ENCODE peak calls at places on chromosomes 1 and 21, in six cellular contexts. P is HCT116, I is aorta, E is heart right ventricle, R is left ventricle myocardium inferior, C is MM.1S. D is an unnamed sample.

GRCh38 chr1:71494163-71494562 is 413.3 kb upstream of the ZRANB2 start:
- DNase-seq in P (no peak), I (no peak), E (no peak), R (no peak), C (no peak), D (no peak)

GRCh38 chr1:42929434-42930177 is 29.1 kb downstream of the SLC2A1 start:
- DNase-seq in P (no peak), I (no peak), E (no peak), R (no peak), C (no peak), D (no peak)

GRCh38 chr1:237065903-237066302 is 23.9 kb downstream of the RYR2 start:
- DNase-seq in P (no peak), I (no peak), E (no peak), R (no peak), C (no peak), D (no peak)

GRCh38 chr1:84412316-84412942 is 14.1 kb downstream of the DNASE2B start:
- DNase-seq in P (no peak), I (no peak), E (no peak), R (no peak), C (no peak), D (no peak)

GRCh38 chr1:223411309-223411708 is 18.1 kb downstream of the CCDC185 start:
- DNase-seq in P (no peak), I (no peak), E (no peak), R (no peak), C (no peak), D (no peak)

GRCh38 chr21:14591882-14592281 is 45.8 kb upstream of the SAMSN1 start:
- DNase-seq in P (no peak), I (peak; percentile 54), E (peak; percentile 11), R (no peak), C (no peak), D (peak; percentile 28)

GRCh38 chr1:65791860-65792670 is 630 bp upstream of the PDE4B start:
- DNase-seq in P (no peak), I (peak; percentile 64), E (no peak), R (peak; percentile 11), C (no peak), D (no peak)

GRCh38 chr1:32998997-32999396 is 34.4 kb upstream of the RNF19B start:
- DNase-seq in P (no peak), I (no peak), E (peak; percentile 63), R (peak; percentile 62), C (no peak), D (no peak)

GRCh38 chr1:31199924-31200323 is 39.8 kb downstream of the NKAIN1 start:
- DNase-seq in P (no peak), I (no peak), E (no peak), R (no peak), C (no peak), D (no peak)

GRCh38 chr1:154276797-154277196 is 4.4 kb downstream of the HAX1 start:
- DNase-seq in P (no peak), I (no peak), E (no peak), R (no peak), C (no peak), D (no peak)

GRCh38 chr1:19759740-19760089 is 40.0 kb downstream of the TMCO4 start:
- DNase-seq in P (peak; percentile 35), I (no peak), E (no peak), R (no peak), C (no peak), D (no peak)

GRCh38 chr1:193458628-193459027 is 272.2 kb upstream of the B3GALT2 start:
- DNase-seq in P (no peak), I (no peak), E (no peak), R (no peak), C (no peak), D (peak; percentile 56)

GRCh38 chr1:83515566-83516169 is 483.3 kb downstream of the TTLL7 start:
- DNase-seq in P (no peak), I (no peak), E (no peak), R (no peak), C (no peak), D (peak; percentile 50)

GRCh38 chr1:50098490-50099109 is 10.1 kb upstream of the ELAVL4 start:
- DNase-seq in P (no peak), I (no peak), E (no peak), R (no peak), C (peak; percentile 37), D (no peak)

GRCh38 chr1:184078564-184079107 is 27.1 kb downstream of the TSEN15 start:
- DNase-seq in P (no peak), I (no peak), E (no peak), R (no peak), C (no peak), D (no peak)

GRCh38 chr1:169618367-169618766 is 11.6 kb downstream of the SELP start:
- DNase-seq in P (no peak), I (no peak), E (no peak), R (no peak), C (no peak), D (no peak)

GRCh38 chr1:67103548-67103947 is 31.2 kb downstream of the C1orf141 start:
- DNase-seq in P (no peak), I (no peak), E (no peak), R (no peak), C (no peak), D (no peak)

GRCh38 chr21:37210799-37211198 is 56.3 kb downstream of the VPS26C start:
- DNase-seq in P (no peak), I (no peak), E (no peak), R (no peak), C (no peak), D (no peak)
- H3K36me3 ChIP-seq in P (no peaks in the 10 kb centered on the region), I (no peaks in the 10 kb centered on the region), E (no peaks in the 10 kb centered on the region), R (no peaks in the 10 kb centered on the region), C (no peaks in the 10 kb centered on the region), D (no peaks in the 10 kb centered on the region)

GRCh38 chr1:205670611-205671430 is 9.5 kb downstream of the SLC45A3 start:
- DNase-seq in P (no peak), I (no peak), E (no peak), R (no peak), C (no peak), D (no peak)
- H3K4me1 ChIP-seq in P (peaks cover 71% of the 10 kb centered on the region), I (no peaks in the 10 kb centered on the region), E (peaks cover 32% of the 10 kb centered on the region), R (peaks cover 36% of the 10 kb centered on the region), C (peaks cover 22% of the 10 kb centered on the region), D (no peaks in the 10 kb centered on the region)

DNA sequence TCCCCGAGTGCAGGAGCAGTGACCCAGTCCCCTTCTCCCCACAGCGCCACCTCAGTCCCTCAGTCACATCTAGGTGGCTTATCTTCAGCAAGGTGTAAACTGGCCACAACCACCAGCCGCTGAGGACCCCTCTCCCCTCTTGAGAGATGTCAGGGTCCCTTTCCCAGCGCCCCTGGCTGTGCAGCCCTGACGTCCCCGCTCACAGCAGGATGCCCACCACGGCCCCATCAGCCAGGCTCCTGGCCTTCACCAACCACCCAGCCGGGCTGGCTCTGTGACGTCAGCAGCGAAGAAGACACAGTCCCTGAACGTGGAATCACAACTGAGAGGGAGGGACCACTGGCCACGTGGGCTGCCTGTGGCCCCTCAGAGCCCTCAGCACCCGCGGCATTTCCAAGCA is 249.4 kb downstream of the NPHP4 start:
- DNase-seq in P (no peak), I (peak; percentile 31), E (no peak), R (no peak), C (no peak), D (no peak)
- H3K36me3 ChIP-seq in P (no peaks in the 10 kb centered on the region), I (no peaks in the 10 kb centered on the region), E (no peaks in the 10 kb centered on the region), R (no peaks in the 10 kb centered on the region), C (no peaks in the 10 kb centered on the region), D (no peaks in the 10 kb centered on the region)

GRCh38 chr1:230629511-230629910 is 12.8 kb upstream of the COG2 start:
- DNase-seq in P (no peak), I (no peak), E (no peak), R (no peak), C (no peak), D (no peak)

GRCh38 chr1:230624097-230624713 is 18.1 kb upstream of the COG2 start:
- DNase-seq in P (no peak), I (no peak), E (no peak), R (no peak), C (peak; percentile 4), D (no peak)

GRCh38 chr1:230631477-230631876 is 10.8 kb upstream of the COG2 start:
- DNase-seq in P (no peak), I (no peak), E (no peak), R (no peak), C (no peak), D (no peak)

GRCh38 chr1:230626274-230626673 is 16.0 kb upstream of the COG2 start:
- DNase-seq in P (no peak), I (no peak), E (no peak), R (no peak), C (no peak), D (no peak)

DNA sequence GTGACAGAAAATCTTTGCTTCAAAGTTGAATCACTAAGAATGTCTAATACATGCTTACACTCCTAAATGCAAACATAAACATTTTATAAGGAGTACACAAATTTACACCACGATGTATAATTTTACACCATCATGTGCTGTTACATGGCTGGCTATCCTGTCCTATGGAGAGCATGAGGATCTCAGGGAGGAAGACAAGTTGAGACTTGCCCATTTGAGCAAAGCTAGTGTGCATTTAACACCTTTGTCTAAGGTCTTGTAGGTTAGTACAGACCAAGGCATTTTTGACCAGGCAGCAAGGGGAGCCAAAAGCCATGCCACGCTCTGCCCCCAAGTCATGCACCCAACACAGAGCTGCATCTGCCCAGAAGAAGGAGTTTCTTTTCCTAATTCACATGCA is 14.5 kb upstream of the COG2 start:
- DNase-seq in P (no peak), I (no peak), E (no peak), R (no peak), C (no peak), D (no peak)
- H3K4me1 ChIP-seq in P (no peaks in the 10 kb centered on the region), I (no peaks in the 10 kb centered on the region), E (no peaks in the 10 kb centered on the region), R (no peaks in the 10 kb centered on the region), C (no peaks in the 10 kb centered on the region), D (no peaks in the 10 kb centered on the region)

GRCh38 chr1:240595476-240595875 is 16.5 kb downstream of the GREM2 start:
- DNase-seq in P (no peak), I (no peak), E (no peak), R (no peak), C (no peak), D (no peak)
- H3K36me3 ChIP-seq in P (no peaks in the 10 kb centered on the region), I (no peaks in the 10 kb centered on the region), E (no peaks in the 10 kb centered on the region), R (no peaks in the 10 kb centered on the region), C (no peaks in the 10 kb centered on the region), D (no peaks in the 10 kb centered on the region)

DNA sequence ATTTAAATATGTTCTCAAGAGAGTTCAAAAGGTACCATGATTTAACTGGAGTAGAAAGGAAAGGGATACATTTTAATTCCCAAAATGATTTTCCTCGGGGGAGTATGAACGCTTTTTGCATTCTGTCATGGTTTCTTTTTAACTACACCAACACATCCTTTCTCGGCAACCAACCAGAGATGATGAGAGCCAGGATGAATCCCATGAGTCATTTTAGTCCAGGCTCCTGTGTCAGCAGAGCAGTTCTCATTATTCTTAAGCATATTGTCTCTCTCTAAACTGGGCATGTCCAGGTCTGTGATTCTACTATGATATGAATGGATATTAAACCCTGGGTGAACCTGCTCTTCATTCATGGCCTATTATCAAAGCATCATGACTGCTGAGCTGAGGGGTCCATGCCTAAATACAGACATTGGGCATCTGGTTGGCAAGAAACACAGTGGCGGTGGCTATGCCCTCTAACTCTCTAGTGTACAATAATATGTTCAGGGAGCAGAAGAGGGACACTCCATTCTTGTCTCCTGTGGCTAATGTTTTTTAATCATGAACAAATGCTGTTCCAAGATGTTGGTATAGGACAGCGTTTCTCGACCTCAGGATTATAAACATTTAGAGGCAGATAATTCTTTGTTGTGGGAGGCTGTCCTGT is 124.3 kb upstream of the ESRRG start:
- DNase-seq in P (no peak), I (no peak), E (no peak), R (no peak), C (no peak), D (no peak)
- H3K4me1 ChIP-seq in P (no peaks in the 10 kb centered on the region), I (no peaks in the 10 kb centered on the region), E (no peaks in the 10 kb centered on the region), R (peaks cover 7% of the 10 kb centered on the region), C (no peaks in the 10 kb centered on the region), D (no peaks in the 10 kb centered on the region)

D was measured in CD4-positive, CD25-positive, alpha-beta regulatory T cell.